ENCODE peak calls at places on chromosomes 1 and 21, in ten cellular contexts. One of them, this sample, is unnamed. For H3K27me3, the result is how much of the 10 kb centered on the place peaks cover.

GRCh38 chr1:242828828-242829227 is 304.3 kb upstream of the PLD5 start:
- DNase-seq in HCT116: no peak
- DNase-seq in suprapubic skin: no peak
- DNase-seq in HL-60: no peak
- DNase-seq in HepG2: no peak
- DNase-seq in Panc1: no peak
- DNase-seq in SK-N-SH: no peak
- DNase-seq in sigmoid colon: no peak
- DNase-seq in upper lobe of left lung: no peak
- DNase-seq in GM23338: peak
- DNase-seq in this sample: no peak

GRCh38 chr1:24126023-24126671 is 14.2 kb upstream of the MYOM3 start:
- DNase-seq in sigmoid colon: no peak
- DNase-seq in HepG2: no peak
- DNase-seq in SK-N-SH: no peak
- DNase-seq in Panc1: no peak
- DNase-seq in HL-60: no peak
- DNase-seq in HCT116: no peak
- DNase-seq in suprapubic skin: no peak
- DNase-seq in GM23338: no peak
- DNase-seq in upper lobe of left lung: no peak
- DNase-seq in this sample: no peak

GRCh38 chr1:232166942-232167341 is 463.0 kb downstream of the SIPA1L2 start:
- DNase-seq in GM23338: peak
- DNase-seq in SK-N-SH: no peak
- DNase-seq in HL-60: no peak
- DNase-seq in Panc1: no peak
- DNase-seq in sigmoid colon: no peak
- DNase-seq in suprapubic skin: no peak
- DNase-seq in HepG2: no peak
- DNase-seq in upper lobe of left lung: no peak
- DNase-seq in HCT116: no peak
- DNase-seq in this sample: no peak

GRCh38 chr1:244913806-244914205 is 49.5 kb upstream of the HNRNPU start:
- DNase-seq in HepG2: no peak
- DNase-seq in GM23338: no peak
- DNase-seq in Panc1: no peak
- DNase-seq in upper lobe of left lung: no peak
- DNase-seq in HL-60: no peak
- DNase-seq in sigmoid colon: no peak
- DNase-seq in HCT116: no peak
- DNase-seq in SK-N-SH: no peak
- DNase-seq in suprapubic skin: no peak
- DNase-seq in this sample: no peak

GRCh38 chr1:85201340-85202091 is 700 bp upstream of the SYDE2 start:
- DNase-seq in GM23338: peak
- DNase-seq in HL-60: peak
- DNase-seq in HCT116: no peak
- DNase-seq in upper lobe of left lung: peak
- DNase-seq in HepG2: peak
- DNase-seq in Panc1: no peak
- DNase-seq in suprapubic skin: peak
- DNase-seq in SK-N-SH: peak
- DNase-seq in sigmoid colon: peak
- DNase-seq in this sample: peak

GRCh38 chr1:192809286-192810252 is 730 bp downstream of the RGS2 start:
- DNase-seq in HCT116: no peak
- DNase-seq in SK-N-SH: peak
- DNase-seq in suprapubic skin: no peak
- DNase-seq in GM23338: peak
- DNase-seq in Panc1: no peak
- DNase-seq in HL-60: peak
- DNase-seq in sigmoid colon: peak
- DNase-seq in HepG2: no peak
- DNase-seq in upper lobe of left lung: peak
- DNase-seq in this sample: peak

GRCh38 chr1:67748630-67749029 is 63.6 kb downstream of the GADD45A start:
- DNase-seq in sigmoid colon: no peak
- DNase-seq in HL-60: no peak
- DNase-seq in Panc1: no peak
- DNase-seq in GM23338: no peak
- DNase-seq in HCT116: no peak
- DNase-seq in SK-N-SH: no peak
- DNase-seq in suprapubic skin: no peak
- DNase-seq in HepG2: peak
- DNase-seq in upper lobe of left lung: no peak
- DNase-seq in this sample: no peak

GRCh38 chr21:45974073-45975016 is 7.2 kb upstream of the COL6A1 start:
- DNase-seq in upper lobe of left lung: no peak
- DNase-seq in suprapubic skin: peak
- DNase-seq in HepG2: no peak
- DNase-seq in HCT116: peak
- DNase-seq in Panc1: no peak
- DNase-seq in SK-N-SH: peak
- DNase-seq in HL-60: no peak
- DNase-seq in GM23338: peak
- DNase-seq in sigmoid colon: peak
- DNase-seq in this sample: peak

GRCh38 chr21:31557421-31557955 is 102.0 kb upstream of the SOD1 start:
- DNase-seq in HCT116: no peak
- DNase-seq in sigmoid colon: no peak
- DNase-seq in GM23338: peak
- DNase-seq in Panc1: no peak
- DNase-seq in HL-60: no peak
- DNase-seq in suprapubic skin: no peak
- DNase-seq in SK-N-SH: peak
- DNase-seq in upper lobe of left lung: no peak
- DNase-seq in HepG2: no peak
- DNase-seq in this sample: peak

GRCh38 chr21:31560479-31560878 is 99.0 kb upstream of the SOD1 start:
- DNase-seq in upper lobe of left lung: no peak
- DNase-seq in sigmoid colon: no peak
- DNase-seq in SK-N-SH: no peak
- DNase-seq in HCT116: no peak
- DNase-seq in Panc1: no peak
- DNase-seq in HepG2: no peak
- DNase-seq in HL-60: no peak
- DNase-seq in suprapubic skin: no peak
- DNase-seq in GM23338: no peak
- DNase-seq in this sample: no peak

GRCh38 chr21:31557956-31558838 is 101.3 kb upstream of the SOD1 start:
- DNase-seq in Panc1: no peak
- DNase-seq in SK-N-SH: peak
- DNase-seq in upper lobe of left lung: no peak
- DNase-seq in GM23338: peak
- DNase-seq in HL-60: no peak
- DNase-seq in HCT116: no peak
- DNase-seq in suprapubic skin: no peak
- DNase-seq in HepG2: no peak
- DNase-seq in sigmoid colon: no peak
- DNase-seq in this sample: no peak

GRCh38 chr21:31558839-31559367 is 100.6 kb upstream of the SOD1 start:
- DNase-seq in HepG2: no peak
- DNase-seq in SK-N-SH: peak
- DNase-seq in GM23338: peak
- DNase-seq in upper lobe of left lung: peak
- DNase-seq in HL-60: peak
- DNase-seq in suprapubic skin: no peak
- DNase-seq in sigmoid colon: peak
- DNase-seq in HCT116: peak
- DNase-seq in Panc1: no peak
- DNase-seq in this sample: peak

DNA sequence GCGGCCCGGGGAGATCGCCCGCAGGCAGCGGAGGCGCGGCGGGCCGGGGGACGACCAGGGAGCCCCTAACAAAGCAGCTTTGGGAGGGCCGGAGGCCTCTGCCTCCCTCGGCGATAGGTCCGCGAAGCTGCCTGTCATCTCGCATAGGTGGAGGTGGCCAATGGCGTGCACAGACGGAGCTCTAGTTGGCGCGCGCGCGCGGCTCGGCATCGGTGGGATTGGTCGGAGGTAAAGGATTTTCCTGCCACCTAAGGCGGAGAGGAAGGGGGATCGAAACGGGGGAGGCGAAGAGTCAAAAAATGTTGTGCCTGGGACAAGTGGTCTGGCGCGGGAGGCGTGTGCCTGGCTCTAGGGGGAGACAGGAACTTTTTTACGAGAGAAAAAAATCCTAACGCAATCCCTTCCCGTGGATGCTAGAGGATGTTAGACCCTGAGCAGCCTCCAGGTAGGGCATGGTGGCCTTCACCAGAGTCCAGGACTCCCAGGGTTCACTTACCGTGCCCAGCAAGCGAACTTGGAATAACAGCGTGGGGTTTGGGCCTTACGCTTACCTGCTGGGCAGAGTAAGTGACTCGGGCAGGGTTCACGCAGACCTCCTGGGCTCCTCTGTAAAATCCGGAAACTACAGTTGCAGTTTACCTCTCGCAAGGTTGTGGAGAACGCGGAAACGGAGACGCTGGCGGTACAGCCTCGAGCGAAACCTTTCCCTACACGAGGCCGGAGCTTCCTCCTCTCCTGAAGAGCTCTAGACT is 99.9 kb upstream of the SOD1 start:
- DNase-seq in upper lobe of left lung: peak
- DNase-seq in SK-N-SH: peak
- DNase-seq in Panc1: no peak
- DNase-seq in sigmoid colon: peak
- DNase-seq in suprapubic skin: peak
- DNase-seq in HepG2: no peak
- DNase-seq in GM23338: peak
- DNase-seq in HL-60: peak
- DNase-seq in HCT116: peak
- DNase-seq in this sample: peak
- H3K27me3 ChIP-seq in upper lobe of left lung: under half
- H3K27me3 ChIP-seq in SK-N-SH: under half
- H3K27me3 ChIP-seq in Panc1: under half
- H3K27me3 ChIP-seq in sigmoid colon: under half
- H3K27me3 ChIP-seq in suprapubic skin: under half
- H3K27me3 ChIP-seq in HepG2: under half
- H3K27me3 ChIP-seq in GM23338: under half
- H3K27me3 ChIP-seq in HL-60: under half
- H3K27me3 ChIP-seq in HCT116: under half
- H3K27me3 ChIP-seq in this sample: half or more

GRCh38 chr1:203288351-203288894 is 16.9 kb upstream of the BTG2 start:
- DNase-seq in GM23338: no peak
- DNase-seq in HCT116: no peak
- DNase-seq in upper lobe of left lung: no peak
- DNase-seq in sigmoid colon: no peak
- DNase-seq in HL-60: no peak
- DNase-seq in HepG2: no peak
- DNase-seq in suprapubic skin: no peak
- DNase-seq in Panc1: no peak
- DNase-seq in SK-N-SH: no peak
- DNase-seq in this sample: no peak

GRCh38 chr1:203287896-203288295 is 17.4 kb upstream of the BTG2 start:
- DNase-seq in HepG2: no peak
- DNase-seq in GM23338: no peak
- DNase-seq in HL-60: no peak
- DNase-seq in upper lobe of left lung: no peak
- DNase-seq in SK-N-SH: no peak
- DNase-seq in suprapubic skin: no peak
- DNase-seq in HCT116: no peak
- DNase-seq in Panc1: no peak
- DNase-seq in sigmoid colon: no peak
- DNase-seq in this sample: no peak

GRCh38 chr1:203290261-203291089 is 14.8 kb upstream of the BTG2 start:
- DNase-seq in sigmoid colon: peak
- DNase-seq in HCT116: no peak
- DNase-seq in suprapubic skin: peak
- DNase-seq in HepG2: peak
- DNase-seq in HL-60: no peak
- DNase-seq in upper lobe of left lung: peak
- DNase-seq in GM23338: peak
- DNase-seq in Panc1: no peak
- DNase-seq in SK-N-SH: peak
- DNase-seq in this sample: peak

GRCh38 chr1:203289982-203290260 is 15.4 kb upstream of the BTG2 start:
- DNase-seq in SK-N-SH: no peak
- DNase-seq in suprapubic skin: no peak
- DNase-seq in sigmoid colon: no peak
- DNase-seq in HCT116: no peak
- DNase-seq in HL-60: no peak
- DNase-seq in GM23338: no peak
- DNase-seq in HepG2: no peak
- DNase-seq in upper lobe of left lung: no peak
- DNase-seq in Panc1: no peak
- DNase-seq in this sample: no peak

GRCh38 chr1:203289281-203289981 is 15.9 kb upstream of the BTG2 start:
- DNase-seq in Panc1: no peak
- DNase-seq in HL-60: peak
- DNase-seq in suprapubic skin: no peak
- DNase-seq in upper lobe of left lung: peak
- DNase-seq in SK-N-SH: no peak
- DNase-seq in GM23338: no peak
- DNase-seq in sigmoid colon: peak
- DNase-seq in HepG2: no peak
- DNase-seq in HCT116: no peak
- DNase-seq in this sample: peak
- H3K4me3 ChIP-seq in Panc1: no peak
- H3K4me3 ChIP-seq in HL-60: no peak
- H3K4me3 ChIP-seq in suprapubic skin: no peak
- H3K4me3 ChIP-seq in upper lobe of left lung: peak
- H3K4me3 ChIP-seq in SK-N-SH: no peak
- H3K4me3 ChIP-seq in GM23338: no peak
- H3K4me3 ChIP-seq in sigmoid colon: no peak
- H3K4me3 ChIP-seq in HepG2: no peak
- H3K4me3 ChIP-seq in HCT116: no peak
- H3K4me3 ChIP-seq in this sample: no peak

DNA sequence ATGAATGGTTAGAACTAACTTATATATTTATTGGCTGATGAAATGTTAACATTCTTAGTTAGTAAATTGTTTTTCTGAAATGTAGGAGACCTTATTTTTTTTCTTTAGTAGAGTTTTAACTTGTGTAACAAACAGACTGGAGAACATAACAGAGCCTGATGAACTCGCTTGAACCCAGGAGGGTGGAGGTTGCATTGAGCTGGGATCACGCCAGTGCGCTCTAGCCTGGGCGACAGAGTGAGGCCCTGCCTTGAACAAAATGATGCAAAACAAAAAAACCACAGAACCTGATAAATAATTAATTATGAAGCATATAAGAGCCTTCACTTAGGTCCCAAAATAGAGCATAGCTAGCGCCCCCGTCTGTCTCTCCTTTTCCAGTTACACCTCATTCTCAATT is 55.5 kb downstream of the MTR start:
- DNase-seq in SK-N-SH: no peak
- DNase-seq in suprapubic skin: no peak
- DNase-seq in Panc1: no peak
- DNase-seq in HCT116: no peak
- DNase-seq in sigmoid colon: no peak
- DNase-seq in upper lobe of left lung: no peak
- DNase-seq in HepG2: no peak
- DNase-seq in GM23338: no peak
- DNase-seq in HL-60: no peak
- DNase-seq in this sample: no peak
- TF ChIP-seq POLR2AphosphoS5 in SK-N-SH: no peak
- TF ChIP-seq POLR2AphosphoS5 in suprapubic skin: no peak
- TF ChIP-seq POLR2AphosphoS5 in Panc1: no peak
- TF ChIP-seq POLR2AphosphoS5 in HCT116: no peak
- TF ChIP-seq POLR2AphosphoS5 in sigmoid colon: no peak
- TF ChIP-seq POLR2AphosphoS5 in upper lobe of left lung: no peak
- TF ChIP-seq POLR2AphosphoS5 in HepG2: no peak
- TF ChIP-seq POLR2AphosphoS5 in GM23338: no peak
- TF ChIP-seq POLR2AphosphoS5 in HL-60: no peak
- TF ChIP-seq POLR2AphosphoS5 in this sample: no peak

GRCh38 chr1:18280956-18281355 is 173.4 kb downstream of the IGSF21 start:
- DNase-seq in sigmoid colon: no peak
- DNase-seq in upper lobe of left lung: no peak
- DNase-seq in Panc1: no peak
- DNase-seq in SK-N-SH: no peak
- DNase-seq in HL-60: no peak
- DNase-seq in suprapubic skin: no peak
- DNase-seq in HepG2: no peak
- DNase-seq in HCT116: no peak
- DNase-seq in GM23338: no peak
- DNase-seq in this sample: no peak
- H3K27me3 ChIP-seq in sigmoid colon: under half
- H3K27me3 ChIP-seq in upper lobe of left lung: under half
- H3K27me3 ChIP-seq in Panc1: under half
- H3K27me3 ChIP-seq in SK-N-SH: under half
- H3K27me3 ChIP-seq in HL-60: under half
- H3K27me3 ChIP-seq in suprapubic skin: half or more
- H3K27me3 ChIP-seq in HepG2: under half
- H3K27me3 ChIP-seq in HCT116: under half
- H3K27me3 ChIP-seq in GM23338: under half
- H3K27me3 ChIP-seq in this sample: under half